ENCODE peak calls at places on chromosomes 4 and X, in seven cellular contexts. One of them, this sample, is unnamed.

GRCh38 chrX:116972362-116972761 is 509.6 kb upstream of the CT83 start:
- DNase-seq in AG04449: no peak
- DNase-seq in colonic mucosa: no peak
- DNase-seq in NCI-H1105 treated with DMSO at 0.1 percent for 48 hours: no peak
- DNase-seq in naive thymus-derived CD4-positive, alpha-beta T cell: no peak
- DNase-seq in stimulated activated CD4-positive, alpha-beta T cell treated with anti-CD3 and anti-CD28 coated beads, Interleukin-1b, Interleukin-23, amount 100 ng/mL, for 24 hours: no peak
- DNase-seq in aorta: no peak
- DNase-seq in this sample: no peak

GRCh38 chr4:18051281-18051680 is 29.7 kb upstream of the LCORL start:
- DNase-seq in AG04449: no peak
- DNase-seq in colonic mucosa: no peak
- DNase-seq in NCI-H1105 treated with DMSO at 0.1 percent for 48 hours: no peak
- DNase-seq in naive thymus-derived CD4-positive, alpha-beta T cell: no peak
- DNase-seq in stimulated activated CD4-positive, alpha-beta T cell treated with anti-CD3 and anti-CD28 coated beads, Interleukin-1b, Interleukin-23, amount 100 ng/mL, for 24 hours: no peak
- DNase-seq in aorta: no peak
- DNase-seq in this sample: no peak

GRCh38 chrX:119734897-119735339 is 23.5 kb upstream of the SOWAHD start:
- DNase-seq in AG04449: no peak
- DNase-seq in colonic mucosa: no peak
- DNase-seq in NCI-H1105 treated with DMSO at 0.1 percent for 48 hours: peak; percentile 60
- DNase-seq in naive thymus-derived CD4-positive, alpha-beta T cell: no peak
- DNase-seq in stimulated activated CD4-positive, alpha-beta T cell treated with anti-CD3 and anti-CD28 coated beads, Interleukin-1b, Interleukin-23, amount 100 ng/mL, for 24 hours: no peak
- DNase-seq in aorta: peak; percentile 80
- DNase-seq in this sample: peak; percentile 87

GRCh38 chr4:139603576-139604387 is 47.8 kb upstream of the SETD7 start:
- DNase-seq in AG04449: no peak
- DNase-seq in colonic mucosa: peak; percentile 62
- DNase-seq in NCI-H1105 treated with DMSO at 0.1 percent for 48 hours: peak; percentile 23
- DNase-seq in naive thymus-derived CD4-positive, alpha-beta T cell: peak; percentile 16
- DNase-seq in stimulated activated CD4-positive, alpha-beta T cell treated with anti-CD3 and anti-CD28 coated beads, Interleukin-1b, Interleukin-23, amount 100 ng/mL, for 24 hours: no peak
- DNase-seq in aorta: no peak
- DNase-seq in this sample: peak; percentile 55

GRCh38 chr4:54363037-54363436 is 133.9 kb downstream of the PDGFRA start:
- DNase-seq in AG04449: no peak
- DNase-seq in colonic mucosa: no peak
- DNase-seq in NCI-H1105 treated with DMSO at 0.1 percent for 48 hours: no peak
- DNase-seq in naive thymus-derived CD4-positive, alpha-beta T cell: no peak
- DNase-seq in stimulated activated CD4-positive, alpha-beta T cell treated with anti-CD3 and anti-CD28 coated beads, Interleukin-1b, Interleukin-23, amount 100 ng/mL, for 24 hours: no peak
- DNase-seq in aorta: no peak
- DNase-seq in this sample: no peak

GRCh38 chrX:102155806-102156179 is at the start of gene BEX5:
- DNase-seq in AG04449: no peak
- DNase-seq in colonic mucosa: peak; percentile 66
- DNase-seq in NCI-H1105 treated with DMSO at 0.1 percent for 48 hours: peak; percentile 84
- DNase-seq in naive thymus-derived CD4-positive, alpha-beta T cell: peak; percentile 64
- DNase-seq in stimulated activated CD4-positive, alpha-beta T cell treated with anti-CD3 and anti-CD28 coated beads, Interleukin-1b, Interleukin-23, amount 100 ng/mL, for 24 hours: peak; percentile 23
- DNase-seq in aorta: peak; percentile 83
- DNase-seq in this sample: peak; percentile 32

GRCh38 chr4:185020293-185020808 is 2.1 kb downstream of the HELT start:
- DNase-seq in AG04449: no peak
- DNase-seq in colonic mucosa: no peak
- DNase-seq in NCI-H1105 treated with DMSO at 0.1 percent for 48 hours: peak; percentile 34
- DNase-seq in naive thymus-derived CD4-positive, alpha-beta T cell: no peak
- DNase-seq in stimulated activated CD4-positive, alpha-beta T cell treated with anti-CD3 and anti-CD28 coated beads, Interleukin-1b, Interleukin-23, amount 100 ng/mL, for 24 hours: no peak
- DNase-seq in aorta: no peak
- DNase-seq in this sample: peak; percentile 8

GRCh38 chr4:8118035-8118434 is 40.6 kb downstream of the ABLIM2 start:
- DNase-seq in AG04449: no peak
- DNase-seq in colonic mucosa: no peak
- DNase-seq in NCI-H1105 treated with DMSO at 0.1 percent for 48 hours: no peak
- DNase-seq in naive thymus-derived CD4-positive, alpha-beta T cell: no peak
- DNase-seq in stimulated activated CD4-positive, alpha-beta T cell treated with anti-CD3 and anti-CD28 coated beads, Interleukin-1b, Interleukin-23, amount 100 ng/mL, for 24 hours: no peak
- DNase-seq in aorta: no peak
- DNase-seq in this sample: no peak

This sample was measured in NCI-H345.